ENCODE peak calls at places on chromosomes 7 and 10, in seven cellular contexts. Z is stimulated activated CD4-positive, alpha-beta T cell treated with anti-CD3 and anti-CD28 coated beads, Interleukin-12 subunit alpha, Interleukin-12 subunit beta, amount 100 ng/mL, for 4 hours; E is body of pancreas; L is activated CD8-positive, alpha-beta memory T cell treated with anti-CD3 and anti-CD28 coated beads for 24 hours; Q is left cardiac atrium; U is IMR-90; C is GM12892. O is an unnamed sample.

GRCh38 chr10:113705344-113705878 is 25.7 kb downstream of the CASP7 start:
- DNase-seq in Z (no peak), E (no peak), L (no peak), Q (no peak), U (no peak), C (no peak), O (no peak)

GRCh38 chr10:4069491-4069890 is 284.5 kb upstream of the KLF6 start:
- DNase-seq in Z (no peak), E (no peak), L (no peak), Q (no peak), U (peak), C (no peak), O (no peak)

GRCh38 chr7:760006-760405 is 32.9 kb upstream of the PRKAR1B start:
- DNase-seq in Z (no peak), E (no peak), L (no peak), Q (no peak), U (no peak), C (no peak), O (no peak)

GRCh38 chr10:84452006-84452405 is 123.6 kb downstream of the CCSER2 start:
- DNase-seq in Z (no peak), E (no peak), L (no peak), Q (no peak), U (peak), C (no peak), O (no peak)

GRCh38 chr10:90779573-90779972 is 78.3 kb downstream of the HTR7 start:
- DNase-seq in Z (no peak), E (no peak), L (no peak), Q (no peak), U (peak), C (no peak), O (no peak)

GRCh38 chr7:23268746-23269145 is 22.2 kb downstream of the GPNMB start:
- DNase-seq in Z (no peak), E (no peak), L (no peak), Q (no peak), U (peak), C (no peak), O (no peak)

GRCh38 chr10:36450385-36450784 is 675.0 kb upstream of the ANKRD30A start:
- DNase-seq in Z (no peak), E (no peak), L (no peak), Q (peak), U (peak), C (no peak), O (peak)

GRCh38 chr7:141387521-141388217 is 163.5 kb upstream of the AGK start:
- DNase-seq in Z (no peak), E (no peak), L (no peak), Q (no peak), U (no peak), C (no peak), O (no peak)

GRCh38 chr7:131548371-131548770 is 8.1 kb downstream of the PODXL start:
- DNase-seq in Z (no peak), E (no peak), L (no peak), Q (no peak), U (no peak), C (no peak), O (no peak)

GRCh38 chr7:44402401-44403096 is 77.2 kb upstream of the CAMK2B start:
- DNase-seq in Z (no peak), E (no peak), L (no peak), Q (no peak), U (no peak), C (no peak), O (no peak)

GRCh38 chr7:134925766-134926165 is 60.5 kb upstream of the AGBL3 start:
- DNase-seq in Z (no peak), E (no peak), L (no peak), Q (no peak), U (no peak), C (no peak), O (no peak)

GRCh38 chr10:101087965-101088364 is 26.2 kb downstream of the KAZALD1 start:
- DNase-seq in Z (no peak), E (no peak), L (no peak), Q (no peak), U (no peak), C (no peak), O (no peak)

GRCh38 chr10:119268871-119269506 is 61.6 kb downstream of the GRK5 start:
- DNase-seq in Z (peak), E (no peak), L (peak), Q (no peak), U (peak), C (peak), O (no peak)

GRCh38 chr7:124275411-124275810 is 242.5 kb upstream of the TMEM229A start:
- DNase-seq in Z (no peak), E (no peak), L (no peak), Q (no peak), U (peak), C (no peak), O (no peak)

GRCh38 chr10:123913688-123914268 is 22.2 kb upstream of the CPXM2 start:
- DNase-seq in Z (no peak), E (peak), L (no peak), Q (peak), U (no peak), C (no peak), O (no peak)

GRCh38 chr7:36002900-36003299 is 150.2 kb upstream of the EEPD1 start:
- DNase-seq in Z (no peak), E (no peak), L (no peak), Q (no peak), U (no peak), C (no peak), O (no peak)

GRCh38 chr7:55369427-55369826 is 4.3 kb downstream of the LANCL2 start:
- DNase-seq in Z (no peak), E (no peak), L (no peak), Q (no peak), U (peak), C (no peak), O (no peak)

GRCh38 chr10:75283150-75284096 is 47.7 kb upstream of the COMTD1 start:
- DNase-seq in Z (no peak), E (peak), L (no peak), Q (no peak), U (peak), C (no peak), O (no peak)

GRCh38 chr7:121505021-121505420 is 108.9 kb upstream of the FAM3C start:
- DNase-seq in Z (no peak), E (no peak), L (no peak), Q (no peak), U (peak), C (no peak), O (no peak)

GRCh38 chr10:76647276-76647675 is 990.3 kb downstream of the KCNMA1 start:
- DNase-seq in Z (no peak), E (no peak), L (no peak), Q (no peak), U (no peak), C (no peak), O (no peak)

GRCh38 chr7:48454750-48455192 is 283.5 kb downstream of the ABCA13 start:
- DNase-seq in Z (no peak), E (peak), L (no peak), Q (no peak), U (no peak), C (no peak), O (no peak)

GRCh38 chr10:100739516-100740368 is 5.6 kb upstream of the PAX2 start:
- DNase-seq in Z (no peak), E (peak), L (no peak), Q (no peak), U (no peak), C (no peak), O (no peak)

GRCh38 chr7:135197906-135198655 is 13.2 kb downstream of the WDR91 start:
- DNase-seq in Z (no peak), E (no peak), L (peak), Q (no peak), U (peak), C (no peak), O (no peak)

GRCh38 chr10:58041901-58042300 is 225.8 kb downstream of the IPMK start:
- DNase-seq in Z (no peak), E (no peak), L (no peak), Q (no peak), U (no peak), C (no peak), O (no peak)

GRCh38 chr7:122743211-122743610 is 40.5 kb upstream of the RNF148 start:
- DNase-seq in Z (no peak), E (no peak), L (no peak), Q (no peak), U (no peak), C (no peak), O (no peak)

GRCh38 chr7:586494-586893 is 66.8 kb upstream of the PDGFA start:
- DNase-seq in Z (no peak), E (no peak), L (no peak), Q (no peak), U (no peak), C (no peak), O (no peak)

GRCh38 chr7:6090738-6091505 is 59.7 kb downstream of the ANKRD61 start:
- DNase-seq in Z (no peak), E (no peak), L (no peak), Q (no peak), U (no peak), C (no peak), O (no peak)

GRCh38 chr10:71342850-71343773 is 24.1 kb downstream of the SLC29A3 start:
- DNase-seq in Z (no peak), E (no peak), L (no peak), Q (no peak), U (peak), C (no peak), O (no peak)

GRCh38 chr7:151150388-151150787 is 17.1 kb downstream of the GBX1 start:
- DNase-seq in Z (no peak), E (no peak), L (no peak), Q (no peak), U (no peak), C (no peak), O (no peak)

GRCh38 chr7:107327986-107328569 is 141.8 kb upstream of the GPR22 start:
- DNase-seq in Z (no peak), E (no peak), L (no peak), Q (no peak), U (peak), C (no peak), O (no peak)

GRCh38 chr7:44693641-44694313 is 54.9 kb upstream of the ZMIZ2 start:
- DNase-seq in Z (no peak), E (no peak), L (no peak), Q (no peak), U (peak), C (no peak), O (no peak)

O was measured in testis.